ENCODE peak calls at places on chromosomes 13 and 19, in four cellular contexts. E, F, A and B are unnamed samples.

GRCh38 chr13:34174671-34175145 is 356.8 kb downstream of the RFC3 start:
- DNase-seq in E (no peak), F (no peak), A (no peak), B (no peak)

GRCh38 chr13:40190656-40191100 is 475.8 kb downstream of the FOXO1 start:
- DNase-seq in E (no peak), F (peak; percentile 41), A (peak; percentile 19), B (peak; percentile 44)

GRCh38 chr13:61286148-61286745 is 129.4 kb downstream of the PCDH20 start:
- DNase-seq in E (no peak), F (no peak), A (no peak), B (no peak)

GRCh38 chr19:41376241-41376997 is at the start of gene TMEM91:
- DNase-seq in E (no peak), F (no peak), A (no peak), B (no peak)

GRCh38 chr13:110471156-110471832 is 90.2 kb downstream of the RAB20 start:
- DNase-seq in E (no peak), F (no peak), A (no peak), B (no peak)

GRCh38 chr19:32522967-32523366 is 58.0 kb upstream of the PDCD5 start:
- DNase-seq in E (no peak), F (no peak), A (no peak), B (no peak)

GRCh38 chr13:83216521-83217245 is 665.6 kb downstream of the SLITRK1 start:
- DNase-seq in E (no peak), F (no peak), A (no peak), B (no peak)

GRCh38 chr19:11617207-11618062 is 20.2 kb downstream of the ZNF627 start:
- DNase-seq in E (no peak), F (no peak), A (no peak), B (no peak)

GRCh38 chr19:51227324-51227723 is 2.4 kb downstream of the CD33 start:
- DNase-seq in E (no peak), F (no peak), A (no peak), B (no peak)

GRCh38 chr19:55813906-55814305 is 17.9 kb downstream of the NLRP11 start:
- DNase-seq in E (no peak), F (no peak), A (no peak), B (no peak)

GRCh38 chr19:19067276-19068072 is 3.7 kb downstream of the SLC25A42 start:
- DNase-seq in E (no peak), F (no peak), A (no peak), B (no peak)

GRCh38 chr13:72763411-72763810 is 18.3 kb downstream of the DIS3 start:
- DNase-seq in E (no peak), F (no peak), A (no peak), B (no peak)

GRCh38 chr19:19040417-19040816 is 7.0 kb downstream of the ARMC6 start:
- DNase-seq in E (peak; percentile 77), F (peak; percentile 59), A (no peak), B (no peak)

GRCh38 chr13:72983085-72983768 is 75.6 kb upstream of the KLF5 start:
- DNase-seq in E (no peak), F (no peak), A (no peak), B (no peak)

GRCh38 chr19:2724148-2724557 is 3.0 kb upstream of the DIRAS1 start:
- DNase-seq in E (no peak), F (no peak), A (no peak), B (no peak)

GRCh38 chr19:54459282-54460229 is 4.0 kb downstream of the LENG9 start:
- DNase-seq in E (no peak), F (no peak), A (no peak), B (no peak)

GRCh38 chr13:40476175-40476958 is 190.1 kb downstream of the FOXO1 start:
- DNase-seq in E (no peak), F (no peak), A (no peak), B (peak; percentile 16)

GRCh38 chr13:48908381-48909087 is 67.2 kb upstream of the FNDC3A start:
- DNase-seq in E (no peak), F (no peak), A (no peak), B (no peak)

GRCh38 chr19:46608581-46609345 is 7.6 kb downstream of the CALM3 start:
- DNase-seq in E (no peak), F (no peak), A (no peak), B (no peak)

GRCh38 chr13:41054919-41055619 is 6.2 kb upstream of the WBP4 start:
- DNase-seq in E (no peak), F (no peak), A (no peak), B (no peak)

GRCh38 chr19:6610934-6611370 is 20.0 kb upstream of the CD70 start:
- DNase-seq in E (peak; percentile 73), F (peak; percentile 95), A (no peak), B (peak; percentile 71)

GRCh38 chr19:47610546-47610894 is 1.6 kb downstream of the BICRA start:
- DNase-seq in E (no peak), F (no peak), A (no peak), B (no peak)

GRCh38 chr13:26619321-26619720 is 61.8 kb downstream of the WASF3 start:
- DNase-seq in E (no peak), F (peak; percentile 49), A (no peak), B (peak; percentile 52)

GRCh38 chr13:51600703-51601102 is 16.4 kb downstream of the WDFY2 start:
- DNase-seq in E (no peak), F (no peak), A (no peak), B (no peak)

GRCh38 chr13:45695198-45695730 is 6.9 kb upstream of the CBY2 start:
- DNase-seq in E (no peak), F (no peak), A (no peak), B (no peak)

GRCh38 chr19:48735031-48735615 is 5.3 kb downstream of the RASIP1 start:
- DNase-seq in E (peak; percentile 68), F (no peak), A (no peak), B (no peak)

GRCh38 chr19:55305491-55305890 is 19.6 kb downstream of the TMEM150B start:
- DNase-seq in E (no peak), F (no peak), A (no peak), B (no peak)

GRCh38 chr13:112756511-112756966 is 66.7 kb downstream of the ATP11A start:
- DNase-seq in E (no peak), F (no peak), A (no peak), B (no peak)

GRCh38 chr19:53958168-53958571 is 4.6 kb upstream of the CACNG8 start:
- DNase-seq in E (no peak), F (no peak), A (no peak), B (no peak)

GRCh38 chr19:48424694-48425219 is 21.0 kb upstream of the GRWD1 start:
- DNase-seq in E (no peak), F (no peak), A (no peak), B (no peak)

GRCh38 chr19:55189424-55189823 is 9.3 kb upstream of the SYT5 start:
- DNase-seq in E (peak; percentile 90), F (no peak), A (no peak), B (peak; percentile 86)

GRCh38 chr19:41174297-41174928 is 18.6 kb upstream of the CYP2S1 start:
- DNase-seq in E (no peak), F (no peak), A (no peak), B (no peak)

GRCh38 chr13:47798906-47799305 is 202.2 kb downstream of the SUCLA2 start:
- DNase-seq in E (no peak), F (peak; percentile 24), A (no peak), B (no peak)
- TF ChIP-seq CTCF in E (peak; percentile 51), F (peak; percentile 56), A (no peak), B (peak; percentile 10)

GRCh38 chr19:38735257-38735686 is 9.0 kb downstream of the CAPN12 start:
- DNase-seq in E (peak; percentile 61), F (no peak), A (no peak), B (no peak)
- H3K4me3 ChIP-seq in E (peak overlapping the region; percentile 68), F (peak overlapping the region; percentile 18), A (no peak overlapping the region), B (no peak overlapping the region)

GRCh38 chr19:9323919-9324583 is at the start of gene ZNF559:
- DNase-seq in E (peak; percentile 89), F (peak; percentile 90), A (peak; percentile 68), B (peak; percentile 81)
- TF ChIP-seq CTCF in E (peak; percentile 48), F (peak; percentile 45), A (peak; percentile 30), B (peak; percentile 35)

GRCh38 chr19:13398780-13399726 is 107.2 kb downstream of the CACNA1A start:
- DNase-seq in E (no peak), F (peak; percentile 63), A (no peak), B (peak; percentile 65)
- H3K4me3 ChIP-seq in E (no peak overlapping the region), F (no peak overlapping the region), A (no peak overlapping the region), B (no peak overlapping the region)

GRCh38 chr13:63942372-63942771 is 2526.7 kb upstream of the PCDH20 start:
- DNase-seq in E (no peak), F (no peak), A (no peak), B (no peak)
- TF ChIP-seq CTCF in E (no peak), F (no peak), A (no peak), B (no peak)